ENCODE peak calls at places on chromosomes 13 and 19, in ten cellular contexts. T is astrocyte; E is Caki2; D is hypothalamus; A is naive thymus-derived CD8-positive, alpha-beta T cell; O is EH; W is T-helper 1 cell; R is K562; G is bronchial epithelial cell; X is midbrain. L is an unnamed sample.

GRCh38 chr13:33251131-33251629 is 34.4 kb downstream of the STARD13 start:
- DNase-seq in D (no peak), T (peak), A (no peak), G (peak), E (peak), X (no peak), W (no peak), O (peak), R (no peak), L (no peak)

GRCh38 chr19:45995715-45996385 is 583 bp downstream of the CCDC61 start:
- DNase-seq in R (peak), D (no peak), W (no peak), X (no peak), G (peak), O (no peak), E (no peak), A (no peak), T (peak), L (no peak)

GRCh38 chr13:35279500-35279899 is 197.0 kb downstream of the MAB21L1 start:
- DNase-seq in E (no peak), R (no peak), D (no peak), A (no peak), G (no peak), T (no peak), W (no peak), X (no peak), O (no peak), L (no peak)

GRCh38 chr19:45881909-45882528 is 3.9 kb downstream of the IRF2BP1 start:
- DNase-seq in X (no peak), T (no peak), W (no peak), R (peak), E (no peak), A (no peak), D (no peak), G (no peak), O (no peak), L (no peak)

GRCh38 chr19:1232652-1233360 is 5.0 kb downstream of the CBARP start:
- DNase-seq in E (no peak), W (no peak), D (no peak), A (no peak), G (peak), T (peak), O (peak), R (no peak), X (no peak), L (no peak)

GRCh38 chr13:29858667-29859066 is 8.2 kb upstream of the UBL3 start:
- DNase-seq in A (no peak), X (no peak), D (no peak), T (peak), W (no peak), G (no peak), O (peak), E (no peak), R (no peak), L (no peak)

GRCh38 chr13:108226184-108226583 is 8.0 kb downstream of the ABHD13 start:
- DNase-seq in E (no peak), A (no peak), T (no peak), X (no peak), O (no peak), R (no peak), D (no peak), G (peak), W (no peak), L (no peak)

GRCh38 chr19:2374808-2375207 is 14.7 kb downstream of the TMPRSS9 start:
- DNase-seq in T (no peak), A (no peak), D (no peak), R (no peak), G (no peak), E (no peak), W (no peak), X (no peak), O (no peak), L (no peak)

GRCh38 chr19:45515081-45515624 is 7.9 kb downstream of the VASP start:
- DNase-seq in D (no peak), E (no peak), A (no peak), O (no peak), W (no peak), X (peak), G (no peak), R (peak), T (no peak), L (peak)

GRCh38 chr13:97627566-97627965 is 193.6 kb downstream of the RAP2A start:
- DNase-seq in T (peak), X (no peak), W (no peak), D (no peak), O (peak), A (no peak), R (peak), G (peak), E (peak), L (no peak)

GRCh38 chr19:49506575-49507105 is 5.8 kb upstream of the FCGRT start:
- DNase-seq in E (peak), G (peak), T (no peak), D (no peak), A (peak), X (peak), R (peak), O (peak), W (peak), L (no peak)

GRCh38 chr19:30651066-30651465 is 278.9 kb downstream of the ZNF536 start:
- DNase-seq in O (no peak), A (no peak), W (no peak), T (no peak), X (no peak), E (no peak), G (no peak), D (no peak), R (no peak), L (no peak)

GRCh38 chr13:71240906-71241305 is 626.1 kb downstream of the DACH1 start:
- DNase-seq in A (no peak), D (no peak), X (no peak), W (no peak), O (no peak), G (peak), E (no peak), T (peak), R (no peak), L (no peak)

L was measured in stimulated activated naive B cell treated with anti-CD40 and anti-IgM and Interleukin-4, amounts not matched to agents 10 μg/mL and 1 μg/mL and 100 μg/mL, for 72 hours.